ENCODE peak calls at places on chromosome 20, in six cellular contexts. S is glutamatergic neuron, G is Peyer's patch, M is HL-60, T is neural crest cell, V is lower lobe of right lung. N is an unnamed sample.

GRCh38 chr20:7579888-7580287 is 360.4 kb downstream of the HAO1 start:
- DNase-seq in S (no peak), G (no peak), M (no peak), T (no peak), V (no peak), N (no peak)

GRCh38 chr20:7147220-7147601 is 379.7 kb downstream of the BMP2 start:
- DNase-seq in S (no peak), G (no peak), M (no peak), T (no peak), V (no peak), N (no peak)

GRCh38 chr20:2378893-2379292 is 1.8 kb upstream of the TGM6 start:
- DNase-seq in S (no peak), G (no peak), M (no peak), T (no peak), V (no peak), N (no peak)

GRCh38 chr20:24491043-24491756 is 21.8 kb downstream of the SYNDIG1 start:
- DNase-seq in S (no peak), G (no peak), M (no peak), T (no peak), V (no peak), N (no peak)

GRCh38 chr20:15887387-15887786 is 685.9 kb downstream of the KIF16B start:
- DNase-seq in S (no peak), G (no peak), M (no peak), T (no peak), V (no peak), N (no peak)

GRCh38 chr20:32138921-32139320 is 29.4 kb downstream of the TM9SF4 start:
- DNase-seq in S (no peak), G (no peak), M (no peak), T (no peak), V (no peak), N (no peak)

GRCh38 chr20:31542201-31542842 is 28.1 kb downstream of the HM13 start:
- DNase-seq in S (no peak), G (no peak), M (no peak), T (no peak), V (peak; percentile 38), N (no peak)

GRCh38 chr20:7859371-7859802 is 80.9 kb downstream of the HAO1 start:
- DNase-seq in S (no peak), G (no peak), M (peak; percentile 1), T (peak; percentile 4), V (no peak), N (no peak)

GRCh38 chr20:43452404-43453126 is 5.1 kb upstream of the SRSF6 start:
- DNase-seq in S (no peak), G (no peak), M (no peak), T (no peak), V (no peak), N (no peak)

GRCh38 chr20:16573011-16573965 is at the start of gene KIF16B:
- DNase-seq in S (peak; percentile 97), G (peak; percentile 86), M (peak; percentile 8), T (peak; percentile 96), V (peak; percentile 94), N (peak; percentile 98)

GRCh38 chr20:57390604-57391438 is at the start of gene RBM38:
- DNase-seq in S (peak; percentile 82), G (peak; percentile 77), M (no peak), T (peak; percentile 63), V (peak; percentile 74), N (peak; percentile 84)

GRCh38 chr20:55173601-55174000 is 698.2 kb downstream of the DOK5 start:
- DNase-seq in S (no peak), G (no peak), M (no peak), T (no peak), V (no peak), N (no peak)

GRCh38 chr20:8912731-8913130 is 156.2 kb upstream of the PLCB4 start:
- DNase-seq in S (no peak), G (no peak), M (no peak), T (no peak), V (no peak), N (no peak)

GRCh38 chr20:38210741-38211140 is 45.7 kb upstream of the TGM2 start:
- DNase-seq in S (no peak), G (no peak), M (no peak), T (no peak), V (no peak), N (peak; percentile 39)

GRCh38 chr20:3563548-3564177 is 92.8 kb downstream of the ATRN start:
- DNase-seq in S (no peak), G (no peak), M (peak; percentile 18), T (no peak), V (no peak), N (no peak)

GRCh38 chr20:17533396-17533795 is 2.2 kb upstream of the BFSP1 start:
- DNase-seq in S (no peak), G (no peak), M (no peak), T (peak; percentile 6), V (no peak), N (no peak)

GRCh38 chr20:57398231-57398821 is 7.1 kb downstream of the RBM38 start:
- DNase-seq in S (no peak), G (peak; percentile 96), M (no peak), T (no peak), V (peak; percentile 68), N (peak; percentile 77)

GRCh38 chr20:11906626-11907480 is 10.8 kb upstream of the BTBD3 start:
- DNase-seq in S (no peak), G (no peak), M (no peak), T (no peak), V (no peak), N (no peak)

GRCh38 chr20:35700625-35701148 is 1.5 kb downstream of the ROMO1 start:
- DNase-seq in S (no peak), G (no peak), M (no peak), T (no peak), V (no peak), N (no peak)

GRCh38 chr20:40470313-40471260 is 218.4 kb downstream of the MAFB start:
- DNase-seq in S (peak; percentile 22), G (peak; percentile 16), M (no peak), T (no peak), V (peak; percentile 48), N (no peak)

GRCh38 chr20:40467014-40467413 is 222.0 kb downstream of the MAFB start:
- DNase-seq in S (peak; percentile 22), G (no peak), M (peak; percentile 35), T (no peak), V (no peak), N (no peak)

GRCh38 chr20:40471261-40471629 is 217.8 kb downstream of the MAFB start:
- DNase-seq in S (no peak), G (no peak), M (no peak), T (no peak), V (no peak), N (no peak)

GRCh38 chr20:40467703-40468411 is 221.2 kb downstream of the MAFB start:
- DNase-seq in S (no peak), G (peak; percentile 31), M (no peak), T (no peak), V (no peak), N (no peak)

DNA sequence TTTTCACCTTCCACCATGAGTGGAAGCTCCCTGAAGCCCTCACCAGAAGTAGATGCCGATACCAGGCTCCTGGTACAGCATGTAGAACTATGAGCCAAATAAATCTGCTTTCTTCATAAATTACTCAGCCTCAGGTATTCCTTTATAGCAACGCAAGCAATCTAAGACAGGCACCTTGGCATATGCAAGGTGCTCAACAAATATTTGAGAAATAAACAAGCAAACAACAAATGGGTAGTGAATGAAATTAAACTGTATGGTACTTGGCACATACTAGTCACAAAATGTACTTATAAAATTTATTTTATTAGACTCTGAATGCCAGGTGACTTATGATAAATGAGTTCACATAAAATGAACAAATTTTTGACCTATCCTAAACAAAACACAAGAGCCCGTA is 220.3 kb downstream of the MAFB start:
- DNase-seq in S (no peak), G (no peak), M (no peak), T (no peak), V (no peak), N (no peak)
- TF ChIP-seq CTCF in S (no peak), G (no peak), M (no peak), T (no peak), V (no peak), N (no peak)

DNA sequence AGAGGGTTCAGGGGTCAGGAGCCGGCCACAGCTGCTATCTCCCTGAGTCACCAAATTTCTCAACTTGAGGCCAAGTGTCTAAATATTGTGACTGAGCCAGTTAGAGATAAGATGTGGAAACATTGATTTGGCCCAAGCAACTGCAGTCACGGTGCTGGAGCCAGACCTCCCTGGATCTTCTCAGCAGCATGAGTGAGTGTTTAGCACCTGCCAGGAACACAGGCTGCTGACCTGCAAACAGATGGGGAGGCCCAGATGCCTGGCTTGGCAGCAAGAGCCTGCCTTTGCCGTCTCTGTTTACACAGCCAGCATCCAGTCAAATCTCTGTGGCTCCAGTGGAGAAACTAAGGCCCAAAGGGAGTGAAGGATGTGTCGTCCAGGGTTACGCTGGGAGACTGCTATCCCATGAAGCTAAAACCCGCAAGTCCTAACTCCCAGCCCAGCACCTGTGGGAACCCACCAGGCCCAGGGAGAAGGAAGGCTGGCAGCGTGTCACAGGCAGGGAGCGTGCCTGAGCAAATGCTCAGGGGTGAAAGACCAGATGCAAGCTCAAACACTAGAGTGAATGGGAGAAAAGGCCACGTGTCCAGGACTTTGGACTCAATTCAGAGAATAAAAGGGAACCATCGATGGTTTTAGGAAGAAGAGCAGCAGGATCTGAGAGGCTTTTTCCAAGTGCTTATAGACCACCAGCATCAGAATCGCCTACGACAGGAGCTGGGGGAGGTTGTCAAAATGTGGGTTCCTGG is 15.9 kb upstream of the PTGIS start:
- DNase-seq in S (peak; percentile 40), G (no peak), M (peak; percentile 75), T (no peak), V (peak; percentile 56), N (no peak)
- TF ChIP-seq CTCF in S (no peak), G (no peak), M (no peak), T (no peak), V (no peak), N (no peak)

GRCh38 chr20:45685896-45686295 is 15.9 kb upstream of the WFDC11 start:
- DNase-seq in S (peak; percentile 23), G (no peak), M (no peak), T (no peak), V (no peak), N (no peak)
- TF ChIP-seq CTCF in S (no peak), G (no peak), M (peak; percentile 2), T (peak; percentile 35), V (no peak), N (no peak)

GRCh38 chr20:62622877-62623487 is 19.3 kb upstream of the SLCO4A1 start:
- DNase-seq in S (no peak), G (no peak), M (no peak), T (no peak), V (no peak), N (no peak)

GRCh38 chr20:62623488-62624324 is 18.6 kb upstream of the SLCO4A1 start:
- DNase-seq in S (peak; percentile 69), G (peak; percentile 100), M (peak; percentile 88), T (peak; percentile 23), V (peak; percentile 97), N (no peak)

GRCh38 chr20:62625516-62625915 is 16.8 kb upstream of the SLCO4A1 start:
- DNase-seq in S (no peak), G (no peak), M (no peak), T (no peak), V (no peak), N (no peak)

GRCh38 chr20:62624719-62625455 is 17.4 kb upstream of the SLCO4A1 start:
- DNase-seq in S (no peak), G (no peak), M (no peak), T (no peak), V (peak; percentile 69), N (no peak)

DNA sequence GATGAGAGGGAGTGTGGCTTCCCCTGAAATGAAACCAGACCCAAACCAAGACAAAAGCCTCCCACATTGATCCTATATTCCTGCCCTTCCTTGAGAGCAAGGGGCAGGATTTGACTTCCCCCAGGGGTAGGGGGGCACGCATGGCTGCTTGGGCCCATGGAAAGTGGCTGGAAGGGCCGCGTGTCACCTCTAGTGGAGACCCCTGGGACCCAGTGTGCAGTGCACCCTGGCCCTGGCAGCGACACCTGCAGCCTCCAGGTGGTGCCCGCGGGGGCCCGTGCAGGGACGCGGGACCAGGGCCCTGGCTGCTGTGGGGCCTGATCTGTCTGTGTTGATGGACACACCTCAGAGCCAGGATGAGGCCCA is 18.0 kb upstream of the SLCO4A1 start:
- DNase-seq in S (no peak), G (peak; percentile 53), M (no peak), T (no peak), V (no peak), N (no peak)
- TF ChIP-seq CTCF in S (no peak), G (peak; percentile 50), M (peak; percentile 30), T (no peak), V (no peak), N (no peak)

N was measured in chondrocyte.